ENCODE peak calls at places on chromosomes 16 and 17, in five cellular contexts. B is GM23338, P is GM23248, V is PC-3, Q is SK-N-SH. J is an unnamed sample. For H3F3A and H3K9me2, the result is how much of the 10 kb centered on the place peaks cover.

GRCh38 chr17:37067555-37068111 is 118.9 kb downstream of the AATF start:
- DNase-seq in B (peak), P (peak), V (peak), Q (peak), J (no peak)

GRCh38 chr17:72423718-72424117 is 302.9 kb downstream of the SOX9 start:
- DNase-seq in B (no peak), P (no peak), V (no peak), Q (no peak), J (no peak)

GRCh38 chr17:71398706-71399620 is 721.9 kb upstream of the SOX9 start:
- DNase-seq in B (peak), P (no peak), V (no peak), Q (no peak), J (no peak)

GRCh38 chr16:71440669-71441347 is 1.0 kb downstream of the TLE7 start:
- DNase-seq in B (peak), P (no peak), V (peak), Q (peak), J (no peak)

GRCh38 chr17:65366102-65366844 is 195.2 kb downstream of the AXIN2 start:
- DNase-seq in B (no peak), P (no peak), V (no peak), Q (no peak), J (no peak)

GRCh38 chr17:55410722-55411462 is 10.7 kb downstream of the MMD start:
- DNase-seq in B (no peak), P (peak), V (peak), Q (peak), J (no peak)

GRCh38 chr16:49664221-49665215 is 191.4 kb downstream of the ZNF423 start:
- DNase-seq in B (no peak), P (peak), V (no peak), Q (peak), J (no peak)

GRCh38 chr17:45888392-45888791 is 6.0 kb upstream of the MAPT start:
- DNase-seq in B (no peak), P (no peak), V (no peak), Q (no peak), J (no peak)

GRCh38 chr16:5465714-5466113 is 368.1 kb upstream of the EEF2KMT start:
- DNase-seq in B (no peak), P (no peak), V (no peak), Q (no peak), J (no peak)

GRCh38 chr16:85923153-85924021 is 24.4 kb downstream of the IRF8 start:
- DNase-seq in B (no peak), P (no peak), V (no peak), Q (no peak), J (no peak)

GRCh38 chr16:30004424-30004776 is 6.4 kb downstream of the DOC2A start:
- DNase-seq in B (peak), P (no peak), V (no peak), Q (peak), J (no peak)

GRCh38 chr17:50837286-50837979 is 2.0 kb downstream of the WFIKKN2 start:
- DNase-seq in B (no peak), P (no peak), V (no peak), Q (no peak), J (no peak)
- H3F3A ChIP-seq in B (under half), P (under half), V (under half), Q (under half), J (under half)

GRCh38 chr17:59778996-59779395 is 71.5 kb downstream of the VMP1 start:
- DNase-seq in B (no peak), P (no peak), V (no peak), Q (no peak), J (no peak)

GRCh38 chr17:59777033-59777432 is 69.6 kb downstream of the VMP1 start:
- DNase-seq in B (no peak), P (no peak), V (no peak), Q (no peak), J (no peak)

GRCh38 chr17:59775786-59776350 is 68.4 kb downstream of the VMP1 start:
- DNase-seq in B (no peak), P (no peak), V (no peak), Q (no peak), J (no peak)

GRCh38 chr17:59776577-59776976 is 69.1 kb downstream of the VMP1 start:
- DNase-seq in B (no peak), P (no peak), V (no peak), Q (no peak), J (no peak)

DNA sequence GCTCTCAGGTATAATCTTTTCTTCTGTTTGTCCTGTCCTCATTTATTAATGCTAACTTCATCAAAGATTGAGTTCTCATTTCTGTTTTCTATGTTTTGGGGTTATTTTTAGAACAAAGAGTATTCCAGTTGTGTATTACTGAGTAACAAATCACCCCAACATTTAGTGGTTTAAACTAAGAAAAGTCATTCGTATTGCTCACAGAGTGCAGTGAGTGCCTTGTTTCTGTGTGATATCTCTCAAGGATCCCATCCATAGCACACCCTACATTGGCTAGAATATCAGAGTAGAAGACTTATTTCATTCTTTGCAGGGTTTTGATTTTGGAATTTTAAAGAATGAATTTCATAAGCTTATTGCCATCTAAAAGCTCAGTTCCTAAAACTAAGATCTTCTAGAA is 72.1 kb downstream of the VMP1 start:
- DNase-seq in B (no peak), P (no peak), V (no peak), Q (no peak), J (no peak)
- H3K9me2 ChIP-seq in B (under half), P (under half), V (under half), Q (under half), J (under half)

GRCh38 chr17:28925912-28926365 is 23.1 kb upstream of the DHRS13 start:
- DNase-seq in B (no peak), P (peak), V (peak), Q (no peak), J (peak)
- TF ChIP-seq EZH2phosphoT487 in B (no peak), P (peak), V (no peak), Q (no peak), J (no peak)

GRCh38 chr17:48047741-48048320 is 328 bp upstream of the NFE2L1 start:
- DNase-seq in B (peak), P (peak), V (peak), Q (peak), J (peak)
- H3F3A ChIP-seq in B (under half), P (half or more), V (under half), Q (under half), J (under half)

GRCh38 chr17:17246879-17247278 is 9.9 kb upstream of the FLCN start:
- DNase-seq in B (no peak), P (no peak), V (no peak), Q (no peak), J (no peak)

GRCh38 chr17:17241656-17242055 is 4.7 kb upstream of the FLCN start:
- DNase-seq in B (no peak), P (no peak), V (no peak), Q (no peak), J (no peak)

GRCh38 chr17:17243163-17243562 is 6.2 kb upstream of the FLCN start:
- DNase-seq in B (no peak), P (no peak), V (no peak), Q (no peak), J (no peak)

GRCh38 chr17:17239832-17240231 is 2.9 kb upstream of the FLCN start:
- DNase-seq in B (no peak), P (no peak), V (no peak), Q (no peak), J (peak)

GRCh38 chr17:17242246-17242645 is 5.3 kb upstream of the FLCN start:
- DNase-seq in B (no peak), P (no peak), V (no peak), Q (no peak), J (no peak)
- H3K9me2 ChIP-seq in B (under half), P (under half), V (under half), Q (under half), J (under half)

DNA sequence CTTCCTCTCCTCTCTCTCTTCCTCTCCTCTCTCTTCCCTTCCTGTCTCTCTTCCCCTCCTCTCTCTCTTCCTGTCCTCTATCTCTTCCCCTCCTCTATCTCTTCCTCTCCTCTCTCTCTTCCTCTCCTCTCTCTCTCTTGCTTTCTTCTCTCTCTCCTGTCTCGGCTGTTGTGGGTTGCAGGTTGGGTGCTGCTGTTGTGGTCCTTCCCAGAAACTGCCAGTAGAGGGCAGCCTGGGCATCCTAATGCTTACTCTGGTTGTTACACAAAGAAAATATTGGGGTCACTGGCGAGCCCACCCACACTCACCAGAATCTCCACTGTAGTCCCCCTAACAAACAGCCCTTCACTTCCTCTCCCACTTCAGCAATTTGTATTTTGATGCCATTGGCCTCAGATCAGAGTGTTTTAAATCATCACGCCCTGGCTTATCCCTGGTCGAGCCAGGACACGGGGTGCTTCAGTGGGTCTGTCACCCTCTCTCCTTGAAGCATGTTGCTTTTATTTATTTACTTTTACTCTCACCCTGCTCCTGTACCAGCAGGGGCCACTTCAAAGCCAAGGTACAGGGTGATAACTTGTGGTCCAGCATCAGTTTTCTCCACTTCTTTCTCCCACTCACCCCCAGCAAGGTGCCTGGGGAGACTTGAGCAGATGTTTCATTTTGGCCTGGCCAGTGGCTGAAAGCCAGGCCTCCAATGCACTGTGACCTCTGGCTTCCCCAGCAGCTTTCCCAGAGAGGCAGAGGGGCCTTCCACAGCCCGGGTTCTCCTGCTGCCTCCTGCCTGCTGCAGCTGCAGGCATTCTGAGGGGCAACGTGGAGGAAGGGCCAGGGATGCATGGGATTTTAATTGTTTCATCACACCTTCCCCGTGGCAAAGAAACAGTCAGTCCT is 4.7 kb upstream of the MMP15 start:
- DNase-seq in B (peak), P (peak), V (peak), Q (peak), J (peak)
- TF ChIP-seq EZH2phosphoT487 in B (no peak), P (no peak), V (no peak), Q (no peak), J (no peak)

DNA sequence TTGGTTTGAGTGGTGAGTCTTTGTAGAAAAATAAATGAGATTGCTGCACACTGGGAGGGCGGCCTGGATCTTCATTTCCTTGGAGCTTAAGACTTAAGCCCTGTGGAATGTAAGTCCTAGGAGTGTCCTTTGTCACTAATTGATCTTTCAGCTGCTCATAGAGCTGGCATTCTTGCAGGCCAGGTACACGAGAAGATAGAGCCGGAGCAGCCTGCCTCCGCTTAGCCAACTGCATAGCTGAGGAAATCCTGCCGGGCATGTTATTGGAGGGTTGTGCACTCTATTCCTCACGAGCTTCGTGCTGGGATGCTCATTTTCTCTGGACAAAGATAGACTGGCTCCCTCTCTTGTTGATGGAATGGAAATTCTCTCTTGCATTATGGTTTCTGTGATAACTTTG is 76.8 kb downstream of the RPA1 start:
- DNase-seq in B (peak), P (peak), V (no peak), Q (no peak), J (no peak)
- H3F3A ChIP-seq in B (under half), P (under half), V (under half), Q (under half), J (under half)

DNA sequence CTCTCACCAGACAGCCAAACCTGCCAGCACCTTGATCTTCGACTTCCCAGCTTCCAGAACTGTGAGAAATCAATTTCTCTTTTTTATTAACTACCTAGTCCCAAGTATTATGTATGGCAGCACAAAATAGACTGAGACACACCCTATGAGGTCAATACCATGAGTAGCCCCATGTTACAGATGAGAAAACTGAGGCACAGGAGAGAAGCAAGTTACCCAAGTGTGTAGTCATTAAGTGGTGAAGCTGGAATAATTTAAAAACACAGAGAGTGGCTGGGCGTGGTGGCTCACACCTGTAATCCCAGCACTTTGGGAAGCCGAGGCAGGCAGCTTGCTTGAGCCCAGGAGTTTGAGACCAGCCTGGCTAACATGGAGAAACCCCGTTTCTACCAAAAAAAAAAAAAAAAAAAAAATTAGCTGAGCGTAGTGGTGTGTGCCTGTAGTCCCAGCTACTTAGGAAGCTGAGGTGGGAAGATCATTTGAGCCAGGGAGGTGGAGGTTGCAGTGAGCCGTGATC is 4.9 kb downstream of the NQO1 start:
- DNase-seq in B (no peak), P (no peak), V (no peak), Q (no peak), J (no peak)
- H3K9me2 ChIP-seq in B (under half), P (under half), V (under half), Q (under half), J (under half)

GRCh38 chr16:1153480-1154160 is 714 bp downstream of the CACNA1H start:
- DNase-seq in B (no peak), P (no peak), V (no peak), Q (no peak), J (no peak)
- TF ChIP-seq EZH2phosphoT487 in B (no peak), P (no peak), V (no peak), Q (no peak), J (no peak)